ENCODE peak calls at places on chromosomes 7 and 10, in ten cellular contexts. One of them, this sample, is unnamed.

GRCh38 chr10:1175956-1176565 is 119.9 kb downstream of the WDR37 start:
- DNase-seq in T-helper 1 cell: no peak
- DNase-seq in NCI-H460: no peak
- DNase-seq in NCI-H1694: no peak
- DNase-seq in NCI-H1092 treated with DMSO at 0.1 percent for 48 hours: no peak
- DNase-seq in fibroblast of pulmonary artery: no peak
- DNase-seq in astrocyte of the spinal cord: no peak
- DNase-seq in foreskin keratinocyte: no peak
- DNase-seq in thoracic aorta: no peak
- DNase-seq in cardiac fibroblast: no peak
- DNase-seq in this sample: no peak

GRCh38 chr7:69769826-69770225 is 171.6 kb downstream of the AUTS2 start:
- DNase-seq in NCI-H460: no peak
- DNase-seq in astrocyte of the spinal cord: no peak
- DNase-seq in thoracic aorta: no peak
- DNase-seq in foreskin keratinocyte: no peak
- DNase-seq in fibroblast of pulmonary artery: no peak
- DNase-seq in NCI-H1092 treated with DMSO at 0.1 percent for 48 hours: no peak
- DNase-seq in cardiac fibroblast: no peak
- DNase-seq in T-helper 1 cell: no peak
- DNase-seq in NCI-H1694: no peak
- DNase-seq in this sample: no peak

GRCh38 chr10:132534348-132535064 is 3.1 kb upstream of the INPP5A start:
- DNase-seq in fibroblast of pulmonary artery: no peak
- DNase-seq in NCI-H1694: no peak
- DNase-seq in cardiac fibroblast: no peak
- DNase-seq in foreskin keratinocyte: no peak
- DNase-seq in NCI-H460: no peak
- DNase-seq in NCI-H1092 treated with DMSO at 0.1 percent for 48 hours: no peak
- DNase-seq in T-helper 1 cell: no peak
- DNase-seq in thoracic aorta: no peak
- DNase-seq in astrocyte of the spinal cord: no peak
- DNase-seq in this sample: no peak

GRCh38 chr10:102517553-102517952 is 13.8 kb downstream of the SUFU start:
- DNase-seq in NCI-H1694: no peak
- DNase-seq in astrocyte of the spinal cord: peak; percentile 35
- DNase-seq in NCI-H1092 treated with DMSO at 0.1 percent for 48 hours: no peak
- DNase-seq in NCI-H460: no peak
- DNase-seq in cardiac fibroblast: peak; percentile 41
- DNase-seq in fibroblast of pulmonary artery: peak; percentile 49
- DNase-seq in T-helper 1 cell: no peak
- DNase-seq in thoracic aorta: no peak
- DNase-seq in foreskin keratinocyte: no peak
- DNase-seq in this sample: peak; percentile 50

GRCh38 chr7:49112647-49113046 is 188.3 kb downstream of the CDC14C start:
- DNase-seq in cardiac fibroblast: no peak
- DNase-seq in fibroblast of pulmonary artery: no peak
- DNase-seq in T-helper 1 cell: no peak
- DNase-seq in thoracic aorta: no peak
- DNase-seq in NCI-H1092 treated with DMSO at 0.1 percent for 48 hours: no peak
- DNase-seq in foreskin keratinocyte: no peak
- DNase-seq in NCI-H460: no peak
- DNase-seq in NCI-H1694: no peak
- DNase-seq in astrocyte of the spinal cord: no peak
- DNase-seq in this sample: no peak

GRCh38 chr10:97633921-97634320 is 621 bp upstream of the MORN4 start:
- DNase-seq in astrocyte of the spinal cord: no peak
- DNase-seq in thoracic aorta: no peak
- DNase-seq in cardiac fibroblast: peak; percentile 34
- DNase-seq in fibroblast of pulmonary artery: peak; percentile 18
- DNase-seq in NCI-H460: peak; percentile 45
- DNase-seq in foreskin keratinocyte: no peak
- DNase-seq in NCI-H1694: no peak
- DNase-seq in T-helper 1 cell: no peak
- DNase-seq in NCI-H1092 treated with DMSO at 0.1 percent for 48 hours: peak; percentile 8
- DNase-seq in this sample: no peak

GRCh38 chr7:2725178-2726105 is 37.4 kb downstream of the AMZ1 start:
- DNase-seq in T-helper 1 cell: no peak
- DNase-seq in astrocyte of the spinal cord: no peak
- DNase-seq in NCI-H1694: no peak
- DNase-seq in thoracic aorta: no peak
- DNase-seq in cardiac fibroblast: no peak
- DNase-seq in NCI-H460: no peak
- DNase-seq in foreskin keratinocyte: no peak
- DNase-seq in fibroblast of pulmonary artery: no peak
- DNase-seq in NCI-H1092 treated with DMSO at 0.1 percent for 48 hours: no peak
- DNase-seq in this sample: no peak

GRCh38 chr7:8817448-8818036 is 384.1 kb downstream of the NXPH1 start:
- DNase-seq in thoracic aorta: no peak
- DNase-seq in foreskin keratinocyte: no peak
- DNase-seq in NCI-H1694: no peak
- DNase-seq in NCI-H460: no peak
- DNase-seq in NCI-H1092 treated with DMSO at 0.1 percent for 48 hours: no peak
- DNase-seq in T-helper 1 cell: no peak
- DNase-seq in astrocyte of the spinal cord: no peak
- DNase-seq in fibroblast of pulmonary artery: no peak
- DNase-seq in cardiac fibroblast: no peak
- DNase-seq in this sample: no peak

GRCh38 chr7:158381956-158382355 is 205.7 kb downstream of the PTPRN2 start:
- DNase-seq in fibroblast of pulmonary artery: no peak
- DNase-seq in NCI-H1694: no peak
- DNase-seq in cardiac fibroblast: no peak
- DNase-seq in NCI-H460: no peak
- DNase-seq in thoracic aorta: no peak
- DNase-seq in T-helper 1 cell: no peak
- DNase-seq in astrocyte of the spinal cord: no peak
- DNase-seq in NCI-H1092 treated with DMSO at 0.1 percent for 48 hours: no peak
- DNase-seq in foreskin keratinocyte: no peak
- DNase-seq in this sample: no peak

GRCh38 chr7:112069879-112070321 is 136.3 kb downstream of the DOCK4 start:
- DNase-seq in NCI-H1694: no peak
- DNase-seq in foreskin keratinocyte: peak; percentile 52
- DNase-seq in cardiac fibroblast: peak; percentile 62
- DNase-seq in astrocyte of the spinal cord: peak; percentile 17
- DNase-seq in T-helper 1 cell: no peak
- DNase-seq in fibroblast of pulmonary artery: peak; percentile 44
- DNase-seq in thoracic aorta: no peak
- DNase-seq in NCI-H460: no peak
- DNase-seq in NCI-H1092 treated with DMSO at 0.1 percent for 48 hours: no peak
- DNase-seq in this sample: peak; percentile 46

GRCh38 chr7:145020454-145020853 is 184.6 kb upstream of the TPK1 start:
- DNase-seq in astrocyte of the spinal cord: no peak
- DNase-seq in NCI-H1694: no peak
- DNase-seq in fibroblast of pulmonary artery: no peak
- DNase-seq in thoracic aorta: no peak
- DNase-seq in cardiac fibroblast: no peak
- DNase-seq in NCI-H1092 treated with DMSO at 0.1 percent for 48 hours: no peak
- DNase-seq in NCI-H460: no peak
- DNase-seq in foreskin keratinocyte: no peak
- DNase-seq in T-helper 1 cell: no peak
- DNase-seq in this sample: no peak

GRCh38 chr10:76202777-76203176 is 771.4 kb downstream of the LRMDA start:
- DNase-seq in cardiac fibroblast: peak; percentile 70
- DNase-seq in thoracic aorta: no peak
- DNase-seq in NCI-H460: no peak
- DNase-seq in T-helper 1 cell: no peak
- DNase-seq in NCI-H1092 treated with DMSO at 0.1 percent for 48 hours: no peak
- DNase-seq in foreskin keratinocyte: no peak
- DNase-seq in astrocyte of the spinal cord: peak; percentile 62
- DNase-seq in NCI-H1694: no peak
- DNase-seq in fibroblast of pulmonary artery: peak; percentile 25
- DNase-seq in this sample: peak; percentile 33

GRCh38 chr7:158322616-158323530 is 264.8 kb downstream of the PTPRN2 start:
- DNase-seq in NCI-H460: no peak
- DNase-seq in astrocyte of the spinal cord: no peak
- DNase-seq in NCI-H1092 treated with DMSO at 0.1 percent for 48 hours: no peak
- DNase-seq in cardiac fibroblast: no peak
- DNase-seq in fibroblast of pulmonary artery: no peak
- DNase-seq in NCI-H1694: no peak
- DNase-seq in foreskin keratinocyte: no peak
- DNase-seq in T-helper 1 cell: no peak
- DNase-seq in thoracic aorta: no peak
- DNase-seq in this sample: no peak

GRCh38 chr7:35723011-35723410 is 28.1 kb upstream of the HERPUD2 start:
- DNase-seq in fibroblast of pulmonary artery: no peak
- DNase-seq in NCI-H1694: no peak
- DNase-seq in NCI-H460: peak; percentile 12
- DNase-seq in astrocyte of the spinal cord: no peak
- DNase-seq in NCI-H1092 treated with DMSO at 0.1 percent for 48 hours: no peak
- DNase-seq in T-helper 1 cell: no peak
- DNase-seq in thoracic aorta: no peak
- DNase-seq in cardiac fibroblast: peak; percentile 68
- DNase-seq in foreskin keratinocyte: no peak
- DNase-seq in this sample: no peak

GRCh38 chr10:71753091-71753959 is 20.0 kb downstream of the VSIR start:
- DNase-seq in foreskin keratinocyte: no peak
- DNase-seq in NCI-H1694: no peak
- DNase-seq in thoracic aorta: no peak
- DNase-seq in NCI-H460: no peak
- DNase-seq in T-helper 1 cell: no peak
- DNase-seq in cardiac fibroblast: no peak
- DNase-seq in astrocyte of the spinal cord: no peak
- DNase-seq in fibroblast of pulmonary artery: no peak
- DNase-seq in NCI-H1092 treated with DMSO at 0.1 percent for 48 hours: no peak
- DNase-seq in this sample: no peak

GRCh38 chr10:86868353-86868752 is 89.1 kb downstream of the MMRN2 start:
- DNase-seq in T-helper 1 cell: no peak
- DNase-seq in NCI-H460: no peak
- DNase-seq in NCI-H1092 treated with DMSO at 0.1 percent for 48 hours: no peak
- DNase-seq in foreskin keratinocyte: no peak
- DNase-seq in NCI-H1694: no peak
- DNase-seq in cardiac fibroblast: peak; percentile 32
- DNase-seq in astrocyte of the spinal cord: peak; percentile 64
- DNase-seq in fibroblast of pulmonary artery: peak; percentile 85
- DNase-seq in thoracic aorta: no peak
- DNase-seq in this sample: peak; percentile 28

GRCh38 chr10:100740476-100741341 is 4.7 kb upstream of the PAX2 start:
- DNase-seq in NCI-H1092 treated with DMSO at 0.1 percent for 48 hours: no peak
- DNase-seq in NCI-H460: no peak
- DNase-seq in astrocyte of the spinal cord: no peak
- DNase-seq in foreskin keratinocyte: no peak
- DNase-seq in NCI-H1694: no peak
- DNase-seq in fibroblast of pulmonary artery: no peak
- DNase-seq in cardiac fibroblast: no peak
- DNase-seq in thoracic aorta: no peak
- DNase-seq in T-helper 1 cell: no peak
- DNase-seq in this sample: no peak

GRCh38 chr10:69914373-69915268 is 112.9 kb downstream of the COL13A1 start:
- DNase-seq in fibroblast of pulmonary artery: peak; percentile 78
- DNase-seq in thoracic aorta: peak; percentile 19
- DNase-seq in astrocyte of the spinal cord: peak; percentile 65
- DNase-seq in NCI-H1694: peak; percentile 54
- DNase-seq in T-helper 1 cell: no peak
- DNase-seq in cardiac fibroblast: peak; percentile 77
- DNase-seq in NCI-H460: peak; percentile 61
- DNase-seq in foreskin keratinocyte: no peak
- DNase-seq in NCI-H1092 treated with DMSO at 0.1 percent for 48 hours: peak; percentile 43
- DNase-seq in this sample: peak; percentile 69

GRCh38 chr7:158388072-158388471 is 199.6 kb downstream of the PTPRN2 start:
- DNase-seq in astrocyte of the spinal cord: no peak
- DNase-seq in NCI-H1694: no peak
- DNase-seq in thoracic aorta: no peak
- DNase-seq in foreskin keratinocyte: no peak
- DNase-seq in NCI-H460: no peak
- DNase-seq in cardiac fibroblast: no peak
- DNase-seq in fibroblast of pulmonary artery: no peak
- DNase-seq in NCI-H1092 treated with DMSO at 0.1 percent for 48 hours: no peak
- DNase-seq in T-helper 1 cell: no peak
- DNase-seq in this sample: no peak

GRCh38 chr7:79652619-79653018 is 199.2 kb upstream of the MAGI2 start:
- DNase-seq in NCI-H1092 treated with DMSO at 0.1 percent for 48 hours: no peak
- DNase-seq in T-helper 1 cell: no peak
- DNase-seq in cardiac fibroblast: no peak
- DNase-seq in astrocyte of the spinal cord: no peak
- DNase-seq in fibroblast of pulmonary artery: peak; percentile 25
- DNase-seq in NCI-H460: no peak
- DNase-seq in foreskin keratinocyte: no peak
- DNase-seq in NCI-H1694: no peak
- DNase-seq in thoracic aorta: no peak
- DNase-seq in this sample: peak; percentile 29

GRCh38 chr7:39300276-39300675 is 265.9 kb upstream of the YAE1 start:
- DNase-seq in cardiac fibroblast: no peak
- DNase-seq in thoracic aorta: no peak
- DNase-seq in NCI-H1694: no peak
- DNase-seq in fibroblast of pulmonary artery: no peak
- DNase-seq in foreskin keratinocyte: no peak
- DNase-seq in T-helper 1 cell: no peak
- DNase-seq in NCI-H1092 treated with DMSO at 0.1 percent for 48 hours: no peak
- DNase-seq in NCI-H460: no peak
- DNase-seq in astrocyte of the spinal cord: no peak
- DNase-seq in this sample: no peak

GRCh38 chr10:98446121-98446655 is 547 bp downstream of the HPS1 start:
- DNase-seq in T-helper 1 cell: no peak
- DNase-seq in thoracic aorta: no peak
- DNase-seq in cardiac fibroblast: peak; percentile 31
- DNase-seq in fibroblast of pulmonary artery: peak; percentile 23
- DNase-seq in NCI-H1092 treated with DMSO at 0.1 percent for 48 hours: no peak
- DNase-seq in NCI-H460: no peak
- DNase-seq in astrocyte of the spinal cord: peak; percentile 33
- DNase-seq in NCI-H1694: no peak
- DNase-seq in foreskin keratinocyte: no peak
- DNase-seq in this sample: peak; percentile 34

GRCh38 chr10:101619983-101620382 is 31.9 kb downstream of the DPCD start:
- DNase-seq in cardiac fibroblast: no peak
- DNase-seq in NCI-H1694: no peak
- DNase-seq in T-helper 1 cell: no peak
- DNase-seq in NCI-H460: no peak
- DNase-seq in astrocyte of the spinal cord: no peak
- DNase-seq in foreskin keratinocyte: no peak
- DNase-seq in fibroblast of pulmonary artery: no peak
- DNase-seq in NCI-H1092 treated with DMSO at 0.1 percent for 48 hours: no peak
- DNase-seq in thoracic aorta: no peak
- DNase-seq in this sample: no peak

GRCh38 chr7:99473315-99473596 is 566 bp downstream of the ZNF789 start:
- DNase-seq in fibroblast of pulmonary artery: peak; percentile 80
- DNase-seq in NCI-H1092 treated with DMSO at 0.1 percent for 48 hours: no peak
- DNase-seq in NCI-H1694: no peak
- DNase-seq in NCI-H460: no peak
- DNase-seq in astrocyte of the spinal cord: peak; percentile 75
- DNase-seq in T-helper 1 cell: no peak
- DNase-seq in foreskin keratinocyte: peak; percentile 54
- DNase-seq in cardiac fibroblast: peak; percentile 73
- DNase-seq in thoracic aorta: no peak
- DNase-seq in this sample: peak; percentile 86

GRCh38 chr7:150945171-150945852 is 32.8 kb downstream of the KCNH2 start:
- DNase-seq in NCI-H460: no peak
- DNase-seq in T-helper 1 cell: no peak
- DNase-seq in foreskin keratinocyte: no peak
- DNase-seq in astrocyte of the spinal cord: no peak
- DNase-seq in thoracic aorta: no peak
- DNase-seq in NCI-H1694: no peak
- DNase-seq in cardiac fibroblast: no peak
- DNase-seq in fibroblast of pulmonary artery: no peak
- DNase-seq in NCI-H1092 treated with DMSO at 0.1 percent for 48 hours: no peak
- DNase-seq in this sample: no peak

GRCh38 chr7:46153951-46154787 is 233.1 kb upstream of the IGFBP3 start:
- DNase-seq in foreskin keratinocyte: peak; percentile 99
- DNase-seq in NCI-H1092 treated with DMSO at 0.1 percent for 48 hours: no peak
- DNase-seq in NCI-H1694: no peak
- DNase-seq in thoracic aorta: no peak
- DNase-seq in fibroblast of pulmonary artery: no peak
- DNase-seq in NCI-H460: no peak
- DNase-seq in cardiac fibroblast: peak; percentile 52
- DNase-seq in T-helper 1 cell: no peak
- DNase-seq in astrocyte of the spinal cord: no peak
- DNase-seq in this sample: no peak

GRCh38 chr10:43197834-43198681 is 59.8 kb downstream of the CSGALNACT2 start:
- DNase-seq in cardiac fibroblast: peak; percentile 28
- DNase-seq in foreskin keratinocyte: no peak
- DNase-seq in T-helper 1 cell: no peak
- DNase-seq in NCI-H460: no peak
- DNase-seq in NCI-H1694: no peak
- DNase-seq in thoracic aorta: no peak
- DNase-seq in NCI-H1092 treated with DMSO at 0.1 percent for 48 hours: no peak
- DNase-seq in astrocyte of the spinal cord: no peak
- DNase-seq in fibroblast of pulmonary artery: no peak
- DNase-seq in this sample: peak; percentile 26

GRCh38 chr10:70660722-70661121 is 11.6 kb upstream of the ADAMTS14 start:
- DNase-seq in astrocyte of the spinal cord: no peak
- DNase-seq in thoracic aorta: no peak
- DNase-seq in foreskin keratinocyte: no peak
- DNase-seq in T-helper 1 cell: no peak
- DNase-seq in NCI-H1092 treated with DMSO at 0.1 percent for 48 hours: no peak
- DNase-seq in NCI-H460: no peak
- DNase-seq in NCI-H1694: no peak
- DNase-seq in fibroblast of pulmonary artery: no peak
- DNase-seq in cardiac fibroblast: no peak
- DNase-seq in this sample: no peak

This sample was measured in fibroblast of villous mesenchyme.